ENCODE peak calls at places on chromosomes 13 and 19, in eight cellular contexts. One of them, this sample, is unnamed.

GRCh38 chr13:80469105-80469840 is 128.3 kb upstream of the SPRY2 start:
- DNase-seq in NCI-H69: no peak
- DNase-seq in OCI-M1: no peak
- DNase-seq in hepatic stellate cell: no peak
- DNase-seq in osteoblast: no peak
- DNase-seq in stimulated activated CD4-positive, alpha-beta T cell treated with anti-CD3 and anti-CD28 coated beads, Interleukin-15, amount 100 ng/mL, for 24 hours: no peak
- DNase-seq in natural killer cell: no peak
- DNase-seq in neural crest cell: no peak
- DNase-seq in this sample: no peak

GRCh38 chr13:91922969-91923592 is 524.7 kb downstream of the GPC5 start:
- DNase-seq in NCI-H69: peak
- DNase-seq in OCI-M1: peak
- DNase-seq in hepatic stellate cell: no peak
- DNase-seq in osteoblast: peak
- DNase-seq in stimulated activated CD4-positive, alpha-beta T cell treated with anti-CD3 and anti-CD28 coated beads, Interleukin-15, amount 100 ng/mL, for 24 hours: no peak
- DNase-seq in natural killer cell: no peak
- DNase-seq in neural crest cell: no peak
- DNase-seq in this sample: peak

GRCh38 chr13:49326222-49326917 is 78.6 kb downstream of the CDADC1 start:
- DNase-seq in NCI-H69: no peak
- DNase-seq in OCI-M1: no peak
- DNase-seq in hepatic stellate cell: no peak
- DNase-seq in osteoblast: no peak
- DNase-seq in stimulated activated CD4-positive, alpha-beta T cell treated with anti-CD3 and anti-CD28 coated beads, Interleukin-15, amount 100 ng/mL, for 24 hours: no peak
- DNase-seq in natural killer cell: no peak
- DNase-seq in neural crest cell: no peak
- DNase-seq in this sample: no peak

GRCh38 chr19:48608798-48609263 is 2.3 kb downstream of the SPACA4 start:
- DNase-seq in NCI-H69: peak
- DNase-seq in OCI-M1: peak
- DNase-seq in hepatic stellate cell: peak
- DNase-seq in osteoblast: peak
- DNase-seq in stimulated activated CD4-positive, alpha-beta T cell treated with anti-CD3 and anti-CD28 coated beads, Interleukin-15, amount 100 ng/mL, for 24 hours: peak
- DNase-seq in natural killer cell: no peak
- DNase-seq in neural crest cell: no peak
- DNase-seq in this sample: no peak

GRCh38 chr13:23496255-23496654 is 62.8 kb upstream of the SACS start:
- DNase-seq in NCI-H69: no peak
- DNase-seq in OCI-M1: no peak
- DNase-seq in hepatic stellate cell: no peak
- DNase-seq in osteoblast: no peak
- DNase-seq in stimulated activated CD4-positive, alpha-beta T cell treated with anti-CD3 and anti-CD28 coated beads, Interleukin-15, amount 100 ng/mL, for 24 hours: no peak
- DNase-seq in natural killer cell: no peak
- DNase-seq in neural crest cell: no peak
- DNase-seq in this sample: no peak

GRCh38 chr13:98041081-98041820 is 87.8 kb downstream of the IPO5 start:
- DNase-seq in NCI-H69: no peak
- DNase-seq in OCI-M1: no peak
- DNase-seq in hepatic stellate cell: no peak
- DNase-seq in osteoblast: peak
- DNase-seq in stimulated activated CD4-positive, alpha-beta T cell treated with anti-CD3 and anti-CD28 coated beads, Interleukin-15, amount 100 ng/mL, for 24 hours: no peak
- DNase-seq in natural killer cell: no peak
- DNase-seq in neural crest cell: no peak
- DNase-seq in this sample: no peak

GRCh38 chr19:50759886-50760285 is 10.4 kb upstream of the GPR32 start:
- DNase-seq in NCI-H69: no peak
- DNase-seq in OCI-M1: peak
- DNase-seq in hepatic stellate cell: peak
- DNase-seq in osteoblast: peak
- DNase-seq in stimulated activated CD4-positive, alpha-beta T cell treated with anti-CD3 and anti-CD28 coated beads, Interleukin-15, amount 100 ng/mL, for 24 hours: no peak
- DNase-seq in natural killer cell: no peak
- DNase-seq in neural crest cell: no peak
- DNase-seq in this sample: no peak

GRCh38 chr13:89076622-89077021 is 1405.5 kb downstream of the SLITRK5 start:
- DNase-seq in NCI-H69: no peak
- DNase-seq in OCI-M1: no peak
- DNase-seq in hepatic stellate cell: no peak
- DNase-seq in osteoblast: no peak
- DNase-seq in stimulated activated CD4-positive, alpha-beta T cell treated with anti-CD3 and anti-CD28 coated beads, Interleukin-15, amount 100 ng/mL, for 24 hours: no peak
- DNase-seq in natural killer cell: no peak
- DNase-seq in neural crest cell: no peak
- DNase-seq in this sample: no peak

GRCh38 chr13:30142502-30143211 is 164.7 kb downstream of the KATNAL1 start:
- DNase-seq in NCI-H69: peak
- DNase-seq in OCI-M1: no peak
- DNase-seq in hepatic stellate cell: peak
- DNase-seq in osteoblast: peak
- DNase-seq in stimulated activated CD4-positive, alpha-beta T cell treated with anti-CD3 and anti-CD28 coated beads, Interleukin-15, amount 100 ng/mL, for 24 hours: peak
- DNase-seq in natural killer cell: no peak
- DNase-seq in neural crest cell: no peak
- DNase-seq in this sample: peak

GRCh38 chr13:104414771-104415170 is 1348.6 kb upstream of the SLC10A2 start:
- DNase-seq in NCI-H69: no peak
- DNase-seq in OCI-M1: peak
- DNase-seq in hepatic stellate cell: no peak
- DNase-seq in osteoblast: no peak
- DNase-seq in stimulated activated CD4-positive, alpha-beta T cell treated with anti-CD3 and anti-CD28 coated beads, Interleukin-15, amount 100 ng/mL, for 24 hours: no peak
- DNase-seq in natural killer cell: no peak
- DNase-seq in neural crest cell: no peak
- DNase-seq in this sample: no peak

GRCh38 chr13:39463611-39464010 is 139.4 kb downstream of the LHFPL6 start:
- DNase-seq in NCI-H69: no peak
- DNase-seq in OCI-M1: no peak
- DNase-seq in hepatic stellate cell: no peak
- DNase-seq in osteoblast: no peak
- DNase-seq in stimulated activated CD4-positive, alpha-beta T cell treated with anti-CD3 and anti-CD28 coated beads, Interleukin-15, amount 100 ng/mL, for 24 hours: no peak
- DNase-seq in natural killer cell: no peak
- DNase-seq in neural crest cell: no peak
- DNase-seq in this sample: no peak

GRCh38 chr19:45508931-45509691 is 1.8 kb downstream of the VASP start:
- DNase-seq in NCI-H69: peak
- DNase-seq in OCI-M1: peak
- DNase-seq in hepatic stellate cell: peak
- DNase-seq in osteoblast: peak
- DNase-seq in stimulated activated CD4-positive, alpha-beta T cell treated with anti-CD3 and anti-CD28 coated beads, Interleukin-15, amount 100 ng/mL, for 24 hours: peak
- DNase-seq in natural killer cell: no peak
- DNase-seq in neural crest cell: peak
- DNase-seq in this sample: peak

GRCh38 chr19:5539431-5539833 is 28.3 kb downstream of the TINCR start:
- DNase-seq in NCI-H69: peak
- DNase-seq in OCI-M1: no peak
- DNase-seq in hepatic stellate cell: no peak
- DNase-seq in osteoblast: peak
- DNase-seq in stimulated activated CD4-positive, alpha-beta T cell treated with anti-CD3 and anti-CD28 coated beads, Interleukin-15, amount 100 ng/mL, for 24 hours: no peak
- DNase-seq in natural killer cell: no peak
- DNase-seq in neural crest cell: peak
- DNase-seq in this sample: peak

GRCh38 chr13:97133955-97134354 is 88.2 kb upstream of the MBNL2 start:
- DNase-seq in NCI-H69: peak
- DNase-seq in OCI-M1: no peak
- DNase-seq in hepatic stellate cell: no peak
- DNase-seq in osteoblast: no peak
- DNase-seq in stimulated activated CD4-positive, alpha-beta T cell treated with anti-CD3 and anti-CD28 coated beads, Interleukin-15, amount 100 ng/mL, for 24 hours: no peak
- DNase-seq in natural killer cell: no peak
- DNase-seq in neural crest cell: no peak
- DNase-seq in this sample: no peak

GRCh38 chr13:38265135-38265497 is 84.5 kb upstream of the UFM1 start:
- DNase-seq in NCI-H69: peak
- DNase-seq in OCI-M1: no peak
- DNase-seq in hepatic stellate cell: no peak
- DNase-seq in osteoblast: no peak
- DNase-seq in stimulated activated CD4-positive, alpha-beta T cell treated with anti-CD3 and anti-CD28 coated beads, Interleukin-15, amount 100 ng/mL, for 24 hours: no peak
- DNase-seq in natural killer cell: no peak
- DNase-seq in neural crest cell: no peak
- DNase-seq in this sample: no peak

GRCh38 chr13:74226791-74227475 is 92.7 kb upstream of the KLF12 start:
- DNase-seq in NCI-H69: no peak
- DNase-seq in OCI-M1: no peak
- DNase-seq in hepatic stellate cell: no peak
- DNase-seq in osteoblast: no peak
- DNase-seq in stimulated activated CD4-positive, alpha-beta T cell treated with anti-CD3 and anti-CD28 coated beads, Interleukin-15, amount 100 ng/mL, for 24 hours: no peak
- DNase-seq in natural killer cell: no peak
- DNase-seq in neural crest cell: no peak
- DNase-seq in this sample: peak

GRCh38 chr19:30447276-30447870 is 75.2 kb downstream of the ZNF536 start:
- DNase-seq in NCI-H69: no peak
- DNase-seq in OCI-M1: no peak
- DNase-seq in hepatic stellate cell: no peak
- DNase-seq in osteoblast: no peak
- DNase-seq in stimulated activated CD4-positive, alpha-beta T cell treated with anti-CD3 and anti-CD28 coated beads, Interleukin-15, amount 100 ng/mL, for 24 hours: no peak
- DNase-seq in natural killer cell: no peak
- DNase-seq in neural crest cell: no peak
- DNase-seq in this sample: peak

GRCh38 chr19:18701250-18701608 is 17.7 kb downstream of the CRTC1 start:
- DNase-seq in NCI-H69: peak
- DNase-seq in OCI-M1: no peak
- DNase-seq in hepatic stellate cell: no peak
- DNase-seq in osteoblast: no peak
- DNase-seq in stimulated activated CD4-positive, alpha-beta T cell treated with anti-CD3 and anti-CD28 coated beads, Interleukin-15, amount 100 ng/mL, for 24 hours: no peak
- DNase-seq in natural killer cell: no peak
- DNase-seq in neural crest cell: no peak
- DNase-seq in this sample: no peak